ENCODE peak calls at places on chromosomes 7 and 10, in six cellular contexts. T is left ventricle myocardium inferior, J is A673, S is neuronal stem cell, U is right cardiac atrium, K is pancreas. C is an unnamed sample. For H3K4me1, the result is how much of the 10 kb centered on the place peaks cover.

GRCh38 chr7:90390926-90391325 is 12.3 kb upstream of the CLDN12 start:
- DNase-seq in T (no peak), J (no peak), S (no peak), U (no peak), K (no peak), C (no peak)

GRCh38 chr7:4052126-4052525 is 630.0 kb upstream of the FOXK1 start:
- DNase-seq in T (no peak), J (no peak), S (no peak), U (no peak), K (no peak), C (no peak)

GRCh38 chr10:46020871-46021553 is 9.4 kb downstream of the NCOA4 start:
- DNase-seq in T (no peak), J (no peak), S (no peak), U (no peak), K (no peak), C (no peak)

GRCh38 chr10:93346712-93347111 is 135.4 kb downstream of the MYOF start:
- DNase-seq in T (no peak), J (no peak), S (no peak), U (no peak), K (no peak), C (no peak)

GRCh38 chr7:47477191-47478016 is 104.5 kb downstream of the TNS3 start:
- DNase-seq in T (no peak), J (no peak), S (no peak), U (no peak), K (no peak), C (no peak)

GRCh38 chr7:30166155-30166840 is 31.5 kb downstream of the MTURN start:
- DNase-seq in T (no peak), J (no peak), S (no peak), U (no peak), K (no peak), C (no peak)

GRCh38 chr7:12174931-12175330 is 36.2 kb upstream of the TMEM106B start:
- DNase-seq in T (no peak), J (no peak), S (no peak), U (no peak), K (no peak), C (no peak)

GRCh38 chr7:157543791-157544190 is 207.0 kb downstream of the DNAJB6 start:
- DNase-seq in T (no peak), J (no peak), S (no peak), U (peak), K (no peak), C (no peak)

GRCh38 chr7:28408974-28409715 is 3.2 kb upstream of the CREB5 start:
- DNase-seq in T (peak), J (peak), S (peak), U (peak), K (peak), C (no peak)

GRCh38 chr10:67110286-67110685 is 184.4 kb downstream of the LRRTM3 start:
- DNase-seq in T (no peak), J (no peak), S (no peak), U (no peak), K (no peak), C (no peak)

GRCh38 chr7:77331938-77332695 is 84.0 kb downstream of the GSAP start:
- DNase-seq in T (peak), J (peak), S (peak), U (peak), K (peak), C (no peak)

GRCh38 chr7:85186521-85187241 is at the start of gene SEMA3D:
- DNase-seq in T (peak), J (peak), S (peak), U (peak), K (peak), C (no peak)

GRCh38 chr10:129799942-129800341 is 164.1 kb downstream of the EBF3 start:
- DNase-seq in T (no peak), J (no peak), S (no peak), U (no peak), K (no peak), C (no peak)

GRCh38 chr10:79129361-79129997 is 60.7 kb downstream of the ZMIZ1 start:
- DNase-seq in T (no peak), J (peak), S (peak), U (no peak), K (no peak), C (no peak)

GRCh38 chr7:139494835-139495568 is 11.5 kb upstream of the KLRG2 start:
- DNase-seq in T (no peak), J (peak), S (no peak), U (no peak), K (no peak), C (no peak)

GRCh38 chr7:122652851-122653250 is 46.1 kb downstream of the RNF133 start:
- DNase-seq in T (no peak), J (peak), S (no peak), U (no peak), K (no peak), C (no peak)

GRCh38 chr10:73999703-74000102 is 1.8 kb downstream of the VCL start:
- DNase-seq in T (no peak), J (peak), S (no peak), U (no peak), K (no peak), C (no peak)

GRCh38 chr7:16711730-16712129 is 41.8 kb upstream of the TSPAN13 start:
- DNase-seq in T (no peak), J (no peak), S (no peak), U (no peak), K (no peak), C (no peak)

GRCh38 chr10:75774780-75775490 is 343.5 kb downstream of the LRMDA start:
- DNase-seq in T (no peak), J (no peak), S (no peak), U (no peak), K (no peak), C (no peak)

GRCh38 chr7:135253851-135254815 is 20.5 kb downstream of the STRA8 start:
- DNase-seq in T (peak), J (peak), S (no peak), U (peak), K (peak), C (no peak)

GRCh38 chr10:126278846-126279245 is 109.4 kb downstream of the ADAM12 start:
- DNase-seq in T (no peak), J (no peak), S (no peak), U (no peak), K (no peak), C (no peak)

GRCh38 chr10:49594594-49594993 is 15.5 kb upstream of the SLC18A3 start:
- DNase-seq in T (no peak), J (peak), S (no peak), U (no peak), K (no peak), C (no peak)

GRCh38 chr10:33052476-33052875 is 94.4 kb upstream of the ITGB1 start:
- DNase-seq in T (no peak), J (no peak), S (no peak), U (no peak), K (no peak), C (no peak)

GRCh38 chr10:3471927-3472704 is 299.5 kb upstream of the PITRM1 start:
- DNase-seq in T (no peak), J (peak), S (peak), U (no peak), K (no peak), C (no peak)

GRCh38 chr7:84025332-84025927 is 169.2 kb downstream of the SEMA3A start:
- DNase-seq in T (no peak), J (peak), S (peak), U (no peak), K (no peak), C (no peak)

GRCh38 chr7:47609803-47610452 is 28.0 kb upstream of the TNS3 start:
- DNase-seq in T (peak), J (no peak), S (no peak), U (peak), K (no peak), C (no peak)

GRCh38 chr7:131011437-131011752 is 277.4 kb upstream of the KLF14 start:
- DNase-seq in T (no peak), J (peak), S (no peak), U (peak), K (no peak), C (no peak)

GRCh38 chr10:1044146-1044545 is 4.8 kb downstream of the IDI1 start:
- DNase-seq in T (no peak), J (no peak), S (no peak), U (no peak), K (no peak), C (no peak)

GRCh38 chr7:39825391-39825790 is 124.7 kb upstream of the CDK13 start:
- DNase-seq in T (no peak), J (no peak), S (no peak), U (no peak), K (no peak), C (no peak)

DNA sequence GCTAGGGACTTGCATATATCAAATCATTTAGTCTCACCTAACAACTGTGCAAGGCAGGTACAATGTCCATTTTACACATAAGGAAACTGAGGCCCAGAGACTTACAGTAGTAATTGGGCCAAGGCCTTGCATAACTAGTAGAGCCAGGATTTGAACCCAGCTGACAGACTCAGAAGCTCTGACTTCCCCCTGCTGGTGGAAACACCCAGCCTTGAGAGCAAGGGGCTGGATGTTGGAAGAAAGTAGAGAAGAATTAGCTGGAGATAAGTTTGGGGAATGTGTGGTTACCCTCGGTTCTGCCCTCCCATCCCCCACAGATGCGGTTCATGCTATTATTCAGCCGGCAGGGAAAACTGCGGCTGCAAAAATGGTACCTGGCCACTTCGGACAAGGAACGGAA is 2.0 kb downstream of the AP1S1 start:
- DNase-seq in T (no peak), J (no peak), S (no peak), U (no peak), K (no peak), C (no peak)
- H3K4me1 ChIP-seq in T (under half), J (under half), S (under half), U (under half), K (under half), C (under half)

GRCh38 chr10:27893320-27894014 is 105.4 kb downstream of the ODAD2 start:
- DNase-seq in T (no peak), J (peak), S (no peak), U (no peak), K (no peak), C (no peak)
- H3K4me1 ChIP-seq in T (under half), J (under half), S (under half), U (under half), K (under half), C (under half)

DNA sequence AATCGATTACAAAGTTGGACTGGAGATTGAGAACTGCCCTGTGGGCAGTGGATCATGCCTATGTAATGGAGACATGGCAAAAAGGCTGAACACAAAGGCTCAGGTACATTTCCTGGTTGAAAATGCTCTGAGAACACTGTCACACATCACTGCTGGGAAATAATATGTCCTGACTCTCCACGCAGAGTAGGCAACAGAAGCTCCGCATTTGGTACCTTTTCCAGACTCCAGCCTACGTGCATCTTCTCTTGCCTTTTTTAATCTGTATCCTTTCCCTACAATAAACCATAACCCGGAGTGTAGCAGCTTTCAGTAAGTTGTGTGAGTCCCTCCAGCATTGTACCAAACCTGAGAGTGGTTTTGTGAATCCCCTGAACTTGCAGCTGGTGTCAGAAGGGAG is 134.7 kb downstream of the SORBS1 start:
- DNase-seq in T (no peak), J (no peak), S (no peak), U (no peak), K (no peak), C (no peak)
- H3K4me1 ChIP-seq in T (half or more), J (under half), S (under half), U (under half), K (under half), C (under half)

DNA sequence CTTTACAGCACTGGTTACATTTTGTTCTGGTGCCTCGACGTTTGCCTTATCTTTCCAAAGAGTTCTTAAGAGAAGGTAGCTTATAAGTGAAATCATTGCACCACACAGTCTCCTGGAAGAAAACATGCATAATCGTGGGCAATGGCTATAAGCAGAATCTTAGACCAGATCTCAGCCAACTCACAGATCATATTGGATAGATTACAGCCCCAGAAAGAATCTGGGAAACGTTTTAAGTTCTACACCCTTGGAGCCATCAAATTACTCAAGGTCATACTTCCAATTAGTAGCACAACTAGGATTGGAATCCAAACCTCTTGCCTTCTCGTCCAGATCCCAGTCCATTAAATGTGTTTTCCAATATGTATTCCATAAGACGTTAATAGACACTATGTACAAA is 8.8 kb upstream of the PDCD4 start:
- DNase-seq in T (no peak), J (no peak), S (no peak), U (no peak), K (no peak), C (no peak)
- H3K4me1 ChIP-seq in T (under half), J (under half), S (under half), U (under half), K (under half), C (half or more)

C was measured in effector memory CD4-positive, alpha-beta T cell.